ENCODE peak calls at places on chromosome 4, in seven cellular contexts. S, C, P, K, G, F and Q are unnamed samples.

GRCh38 chr4:7248857-7249256 is 56.5 kb downstream of the SORCS2 start:
- DNase-seq in K (no peak), S (no peak), G (no peak), C (no peak), P (no peak), F (no peak), Q (no peak)

GRCh38 chr4:76197971-76198410 is 15.6 kb downstream of the SCARB2 start:
- DNase-seq in S (peak), F (peak), P (no peak), G (peak), C (peak), K (no peak), Q (peak)

GRCh38 chr4:38837849-38838248 is 18.8 kb downstream of the TLR6 start:
- DNase-seq in P (no peak), S (no peak), C (no peak), G (peak), K (no peak), F (no peak), Q (no peak)

GRCh38 chr4:145619639-145619996 is 433 bp downstream of the MMAA start:
- DNase-seq in F (peak), G (no peak), P (peak), K (no peak), C (no peak), S (no peak), Q (no peak)

GRCh38 chr4:168449740-168450442 is 30.4 kb downstream of the DDX60L start:
- DNase-seq in C (no peak), K (no peak), P (no peak), F (no peak), G (peak), S (no peak), Q (no peak)

GRCh38 chr4:6263541-6264540 is 5.8 kb upstream of the WFS1 start:
- DNase-seq in C (no peak), P (no peak), F (no peak), G (peak), S (peak), K (no peak), Q (no peak)

GRCh38 chr4:124810814-124811213 is 98.3 kb upstream of the ANKRD50 start:
- DNase-seq in P (no peak), G (no peak), K (no peak), S (no peak), F (no peak), C (no peak), Q (no peak)

GRCh38 chr4:151692443-151692782 is 68.4 kb downstream of the GATB start:
- DNase-seq in K (no peak), S (no peak), P (no peak), F (no peak), C (no peak), G (no peak), Q (no peak)

GRCh38 chr4:122503214-122503613 is 46.7 kb upstream of the IL2 start:
- DNase-seq in C (no peak), F (no peak), S (no peak), G (no peak), P (no peak), K (no peak), Q (no peak)

GRCh38 chr4:28254003-28254402 is 1393.4 kb downstream of the STIM2 start:
- DNase-seq in G (no peak), C (no peak), K (no peak), P (no peak), S (no peak), F (no peak), Q (no peak)

GRCh38 chr4:118280501-118281218 is 72.1 kb downstream of the PRSS12 start:
- DNase-seq in K (no peak), P (no peak), G (peak), S (peak), C (peak), F (peak), Q (peak)

GRCh38 chr4:144582105-144582850 is 63.7 kb upstream of the HHIP start:
- DNase-seq in F (no peak), K (no peak), C (no peak), G (no peak), S (no peak), P (no peak), Q (no peak)

GRCh38 chr4:52421811-52422213 is 237.3 kb downstream of the USP46 start:
- DNase-seq in C (no peak), F (no peak), G (no peak), P (no peak), S (no peak), K (no peak), Q (no peak)

GRCh38 chr4:81807386-81807785 is 335.7 kb upstream of the RASGEF1B start:
- DNase-seq in S (no peak), C (no peak), P (no peak), F (no peak), G (no peak), K (no peak), Q (no peak)

GRCh38 chr4:66750273-66750672 is 795.0 kb downstream of the CENPC start:
- DNase-seq in P (no peak), K (no peak), F (no peak), G (no peak), S (no peak), C (no peak), Q (no peak)

GRCh38 chr4:125681240-125681639 is 366.5 kb downstream of the FAT4 start:
- DNase-seq in S (no peak), P (no peak), G (no peak), F (no peak), K (no peak), C (no peak), Q (no peak)

GRCh38 chr4:30717208-30718020 is 2.8 kb upstream of the PCDH7 start:
- DNase-seq in K (peak), S (peak), F (peak), G (peak), C (peak), P (peak), Q (peak)

GRCh38 chr4:47913858-47914218 is 545 bp downstream of the NFXL1 start:
- DNase-seq in P (peak), C (peak), K (peak), S (peak), F (peak), G (peak), Q (peak)

GRCh38 chr4:164204434-164204833 is 549.5 kb upstream of the SMIM31 start:
- DNase-seq in F (no peak), S (no peak), P (no peak), G (no peak), C (no peak), K (no peak), Q (no peak)

GRCh38 chr4:189941005-189941450 is 356 bp downstream of the FRG1 start:
- DNase-seq in C (no peak), P (no peak), S (no peak), G (no peak), K (no peak), F (no peak), Q (no peak)

GRCh38 chr4:144579411-144580020 is 66.4 kb upstream of the HHIP start:
- DNase-seq in F (no peak), G (no peak), C (no peak), P (no peak), S (no peak), K (no peak), Q (no peak)

GRCh38 chr4:6840062-6840976 is 57.8 kb downstream of the KIAA0232 start:
- DNase-seq in P (no peak), F (no peak), C (no peak), K (no peak), S (peak), G (peak), Q (no peak)

GRCh38 chr4:94695389-94695788 is 62.4 kb upstream of the BMPR1B start:
- DNase-seq in P (no peak), C (no peak), K (no peak), F (no peak), S (no peak), G (no peak), Q (no peak)

GRCh38 chr4:148164529-148164928 is 277.7 kb downstream of the NR3C2 start:
- DNase-seq in F (no peak), K (no peak), P (no peak), S (peak), G (no peak), C (no peak), Q (no peak)

GRCh38 chr4:178941975-178942374 is 1499.7 kb upstream of the AGA start:
- DNase-seq in P (no peak), C (no peak), S (no peak), G (no peak), F (no peak), K (no peak), Q (no peak)

GRCh38 chr4:29553842-29554241 is 1166.3 kb upstream of the PCDH7 start:
- DNase-seq in P (no peak), K (no peak), G (no peak), S (no peak), C (no peak), F (no peak), Q (no peak)

GRCh38 chr4:184046148-184046547 is 141.0 kb downstream of the STOX2 start:
- DNase-seq in P (no peak), F (no peak), C (no peak), K (no peak), G (no peak), S (no peak), Q (no peak)

GRCh38 chr4:105092356-105092755 is 54.3 kb upstream of the TET2 start:
- DNase-seq in K (no peak), S (no peak), F (no peak), C (no peak), G (no peak), P (no peak), Q (no peak)

GRCh38 chr4:153013202-153013988 is 77.3 kb downstream of the FHDC1 start:
- DNase-seq in F (no peak), C (peak), P (no peak), K (peak), G (no peak), S (no peak), Q (no peak)

GRCh38 chr4:56606385-56606784 is 74.7 kb downstream of the HOPX start:
- DNase-seq in G (no peak), C (no peak), S (no peak), K (no peak), P (no peak), F (no peak), Q (no peak)

GRCh38 chr4:25484243-25484721 is 107.2 kb downstream of the ANAPC4 start:
- DNase-seq in F (no peak), K (no peak), G (no peak), P (no peak), S (no peak), C (peak), Q (no peak)